ENCODE peak calls at places on chromosomes 1 and 21, in eight cellular contexts. One of them, this sample, is unnamed.

GRCh38 chr1:20361805-20362381 is 71.2 kb downstream of the VWA5B1 start:
- DNase-seq in B cell: no peak
- DNase-seq in colonic mucosa: peak; percentile 75
- DNase-seq in neural crest cell: peak; percentile 81
- DNase-seq in lung: peak; percentile 51
- DNase-seq in OCI-LY7: peak; percentile 65
- DNase-seq in cardiac fibroblast: peak; percentile 62
- DNase-seq in astrocyte: no peak
- DNase-seq in this sample: peak; percentile 30

GRCh38 chr1:159923203-159924024 is 1.9 kb downstream of the TAGLN2 start:
- DNase-seq in lung: peak; percentile 89
- DNase-seq in neural crest cell: no peak
- DNase-seq in OCI-LY7: peak; percentile 75
- DNase-seq in astrocyte: peak; percentile 85
- DNase-seq in colonic mucosa: peak; percentile 94
- DNase-seq in B cell: peak; percentile 94
- DNase-seq in cardiac fibroblast: peak; percentile 95
- DNase-seq in this sample: peak; percentile 88

GRCh38 chr1:43331688-43332087 is 5.9 kb upstream of the MPL start:
- DNase-seq in astrocyte: no peak
- DNase-seq in colonic mucosa: no peak
- DNase-seq in lung: no peak
- DNase-seq in B cell: no peak
- DNase-seq in OCI-LY7: no peak
- DNase-seq in neural crest cell: no peak
- DNase-seq in cardiac fibroblast: no peak
- DNase-seq in this sample: no peak

GRCh38 chr1:171741872-171742576 is at the start of gene VAMP4:
- DNase-seq in colonic mucosa: peak; percentile 90
- DNase-seq in OCI-LY7: peak; percentile 90
- DNase-seq in B cell: peak; percentile 83
- DNase-seq in astrocyte: peak; percentile 75
- DNase-seq in neural crest cell: peak; percentile 70
- DNase-seq in lung: peak; percentile 88
- DNase-seq in cardiac fibroblast: peak; percentile 87
- DNase-seq in this sample: peak; percentile 83

GRCh38 chr1:170277985-170278384 is 132.2 kb downstream of the NTMT2 start:
- DNase-seq in lung: no peak
- DNase-seq in colonic mucosa: no peak
- DNase-seq in cardiac fibroblast: no peak
- DNase-seq in neural crest cell: no peak
- DNase-seq in astrocyte: no peak
- DNase-seq in OCI-LY7: no peak
- DNase-seq in B cell: no peak
- DNase-seq in this sample: no peak

GRCh38 chr1:10958614-10959013 is 53.8 kb upstream of the TARDBP start:
- DNase-seq in astrocyte: no peak
- DNase-seq in cardiac fibroblast: no peak
- DNase-seq in lung: no peak
- DNase-seq in OCI-LY7: no peak
- DNase-seq in B cell: no peak
- DNase-seq in neural crest cell: no peak
- DNase-seq in colonic mucosa: no peak
- DNase-seq in this sample: no peak

GRCh38 chr21:45525153-45525909 is 16.9 kb downstream of the SLC19A1 start:
- DNase-seq in colonic mucosa: peak; percentile 81
- DNase-seq in lung: no peak
- DNase-seq in astrocyte: no peak
- DNase-seq in neural crest cell: no peak
- DNase-seq in OCI-LY7: no peak
- DNase-seq in B cell: no peak
- DNase-seq in cardiac fibroblast: no peak
- DNase-seq in this sample: no peak

GRCh38 chr21:44874240-44874496 is 678 bp upstream of the PTTG1IP start:
- DNase-seq in cardiac fibroblast: no peak
- DNase-seq in neural crest cell: no peak
- DNase-seq in colonic mucosa: no peak
- DNase-seq in B cell: no peak
- DNase-seq in astrocyte: no peak
- DNase-seq in lung: no peak
- DNase-seq in OCI-LY7: no peak
- DNase-seq in this sample: no peak

GRCh38 chr1:8864713-8865397 is 13.6 kb downstream of the ENO1 start:
- DNase-seq in cardiac fibroblast: no peak
- DNase-seq in lung: no peak
- DNase-seq in colonic mucosa: no peak
- DNase-seq in OCI-LY7: no peak
- DNase-seq in astrocyte: no peak
- DNase-seq in neural crest cell: no peak
- DNase-seq in B cell: no peak
- DNase-seq in this sample: no peak

GRCh38 chr1:8863712-8864324 is 14.7 kb downstream of the ENO1 start:
- DNase-seq in OCI-LY7: no peak
- DNase-seq in B cell: no peak
- DNase-seq in neural crest cell: no peak
- DNase-seq in astrocyte: no peak
- DNase-seq in colonic mucosa: no peak
- DNase-seq in lung: no peak
- DNase-seq in cardiac fibroblast: no peak
- DNase-seq in this sample: no peak

GRCh38 chr1:8863138-8863537 is 15.3 kb downstream of the ENO1 start:
- DNase-seq in lung: no peak
- DNase-seq in OCI-LY7: no peak
- DNase-seq in cardiac fibroblast: no peak
- DNase-seq in neural crest cell: no peak
- DNase-seq in astrocyte: no peak
- DNase-seq in colonic mucosa: no peak
- DNase-seq in B cell: no peak
- DNase-seq in this sample: no peak

GRCh38 chr1:8860738-8861516 is 17.6 kb downstream of the ENO1 start:
- DNase-seq in lung: no peak
- DNase-seq in neural crest cell: no peak
- DNase-seq in cardiac fibroblast: no peak
- DNase-seq in OCI-LY7: no peak
- DNase-seq in colonic mucosa: no peak
- DNase-seq in astrocyte: no peak
- DNase-seq in B cell: no peak
- DNase-seq in this sample: no peak

DNA sequence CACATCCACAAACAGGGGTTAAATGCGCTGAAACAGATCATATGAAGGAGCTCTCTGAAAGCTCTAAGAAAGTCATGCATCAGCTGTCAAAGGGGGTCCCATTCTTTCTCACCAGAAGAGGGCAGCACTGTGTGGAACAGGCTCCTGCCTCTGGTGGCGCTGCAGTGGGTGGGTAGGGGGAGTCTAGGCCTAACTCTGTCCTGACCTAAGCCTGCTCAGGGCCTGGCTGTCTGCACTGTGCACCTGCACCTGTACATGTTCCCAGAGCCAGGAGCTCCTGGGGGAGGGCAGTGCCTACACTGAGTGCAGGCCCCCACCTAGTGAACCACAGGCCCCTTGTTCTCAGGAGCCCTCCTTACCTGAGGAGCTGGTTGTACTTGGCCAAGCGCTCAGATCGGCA is 16.0 kb downstream of the ENO1 start:
- DNase-seq in B cell: no peak
- DNase-seq in neural crest cell: peak; percentile 60
- DNase-seq in lung: no peak
- DNase-seq in astrocyte: no peak
- DNase-seq in OCI-LY7: peak; percentile 57
- DNase-seq in cardiac fibroblast: no peak
- DNase-seq in colonic mucosa: no peak
- DNase-seq in this sample: no peak
- TF ChIP-seq CTCF in B cell: peak; percentile 67
- TF ChIP-seq CTCF in neural crest cell: peak; percentile 69
- TF ChIP-seq CTCF in lung: no peak
- TF ChIP-seq CTCF in astrocyte: peak; percentile 59
- TF ChIP-seq CTCF in OCI-LY7: peak; percentile 87
- TF ChIP-seq CTCF in cardiac fibroblast: peak; percentile 63
- TF ChIP-seq CTCF in colonic mucosa: peak; percentile 24
- TF ChIP-seq CTCF in this sample: peak; percentile 67

GRCh38 chr1:53763461-53763860 is 24.5 kb upstream of the GLIS1 start:
- DNase-seq in colonic mucosa: no peak
- DNase-seq in lung: no peak
- DNase-seq in OCI-LY7: no peak
- DNase-seq in B cell: no peak
- DNase-seq in cardiac fibroblast: no peak
- DNase-seq in astrocyte: no peak
- DNase-seq in neural crest cell: no peak
- DNase-seq in this sample: no peak
- TF ChIP-seq CTCF in colonic mucosa: no peak
- TF ChIP-seq CTCF in lung: no peak
- TF ChIP-seq CTCF in OCI-LY7: peak; percentile 23
- TF ChIP-seq CTCF in B cell: no peak
- TF ChIP-seq CTCF in cardiac fibroblast: no peak
- TF ChIP-seq CTCF in astrocyte: no peak
- TF ChIP-seq CTCF in neural crest cell: no peak
- TF ChIP-seq CTCF in this sample: peak; percentile 29

GRCh38 chr1:180946056-180946455 is 33.4 kb downstream of the KIAA1614 start:
- DNase-seq in B cell: no peak
- DNase-seq in astrocyte: no peak
- DNase-seq in neural crest cell: no peak
- DNase-seq in colonic mucosa: no peak
- DNase-seq in cardiac fibroblast: no peak
- DNase-seq in lung: no peak
- DNase-seq in OCI-LY7: no peak
- DNase-seq in this sample: no peak

GRCh38 chr1:180945551-180945950 is 32.9 kb downstream of the KIAA1614 start:
- DNase-seq in cardiac fibroblast: no peak
- DNase-seq in OCI-LY7: no peak
- DNase-seq in B cell: no peak
- DNase-seq in lung: no peak
- DNase-seq in astrocyte: no peak
- DNase-seq in neural crest cell: no peak
- DNase-seq in colonic mucosa: no peak
- DNase-seq in this sample: no peak

GRCh38 chr1:180947901-180948311 is 35.2 kb downstream of the KIAA1614 start:
- DNase-seq in lung: no peak
- DNase-seq in B cell: no peak
- DNase-seq in colonic mucosa: no peak
- DNase-seq in astrocyte: no peak
- DNase-seq in cardiac fibroblast: no peak
- DNase-seq in OCI-LY7: no peak
- DNase-seq in neural crest cell: no peak
- DNase-seq in this sample: no peak

GRCh38 chr1:180948357-180948756 is 35.7 kb downstream of the KIAA1614 start:
- DNase-seq in OCI-LY7: no peak
- DNase-seq in B cell: no peak
- DNase-seq in colonic mucosa: no peak
- DNase-seq in lung: no peak
- DNase-seq in neural crest cell: no peak
- DNase-seq in astrocyte: no peak
- DNase-seq in cardiac fibroblast: no peak
- DNase-seq in this sample: peak; percentile 49

DNA sequence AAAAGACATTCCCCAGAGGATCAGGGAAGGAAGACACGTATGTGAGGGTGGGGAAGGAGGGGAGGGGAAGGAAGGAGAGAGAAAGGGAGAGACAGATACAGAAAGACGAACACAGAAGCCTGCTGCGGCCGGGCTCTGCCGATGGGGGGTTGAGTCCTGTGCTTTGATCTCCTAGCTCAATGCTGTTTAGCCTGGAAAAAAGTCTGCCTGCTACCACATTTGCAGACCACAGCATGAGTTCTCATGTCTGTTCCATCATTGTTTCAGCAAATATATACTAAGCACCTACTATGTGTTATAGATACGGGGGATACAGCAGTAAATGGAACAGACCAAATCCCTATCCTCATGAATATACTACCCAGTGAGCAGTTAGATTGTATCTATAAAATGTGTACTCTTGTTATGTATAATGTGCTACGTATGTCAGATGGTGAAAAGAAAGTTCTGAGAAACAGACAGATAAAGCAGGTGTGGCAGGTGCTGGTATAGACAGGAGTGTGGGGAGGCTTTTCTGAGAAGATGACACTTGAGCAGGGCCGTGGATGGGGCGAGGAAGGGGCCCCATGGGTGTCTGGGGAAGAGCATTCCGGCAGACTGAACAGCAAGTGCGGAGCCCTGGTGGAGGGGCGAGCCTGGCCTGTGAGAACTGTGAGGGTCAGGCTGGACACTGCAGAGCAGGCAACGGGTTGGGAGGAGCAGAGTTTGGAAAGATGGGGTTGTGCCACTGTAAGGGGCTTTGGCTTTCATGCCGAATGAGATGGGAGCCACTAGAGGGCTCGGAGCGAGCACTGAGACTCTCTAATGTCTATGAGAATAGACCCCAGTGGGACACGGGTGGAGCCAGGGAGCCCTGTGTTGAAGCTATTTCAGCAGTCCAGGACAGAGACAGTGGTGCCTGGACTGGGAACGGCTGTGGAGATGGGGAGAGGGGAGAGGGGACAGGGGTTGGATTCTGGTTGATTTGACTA is 34.1 kb downstream of the KIAA1614 start:
- DNase-seq in neural crest cell: no peak
- DNase-seq in B cell: no peak
- DNase-seq in cardiac fibroblast: no peak
- DNase-seq in OCI-LY7: no peak
- DNase-seq in lung: no peak
- DNase-seq in colonic mucosa: no peak
- DNase-seq in astrocyte: no peak
- DNase-seq in this sample: no peak
- TF ChIP-seq CTCF in neural crest cell: no peak
- TF ChIP-seq CTCF in B cell: no peak
- TF ChIP-seq CTCF in cardiac fibroblast: no peak
- TF ChIP-seq CTCF in OCI-LY7: no peak
- TF ChIP-seq CTCF in lung: no peak
- TF ChIP-seq CTCF in colonic mucosa: no peak
- TF ChIP-seq CTCF in astrocyte: no peak
- TF ChIP-seq CTCF in this sample: no peak

GRCh38 chr1:196738730-196739129 is 35.9 kb upstream of the CFHR3 start:
- DNase-seq in neural crest cell: no peak
- DNase-seq in cardiac fibroblast: no peak
- DNase-seq in B cell: no peak
- DNase-seq in OCI-LY7: no peak
- DNase-seq in colonic mucosa: no peak
- DNase-seq in astrocyte: no peak
- DNase-seq in lung: no peak
- DNase-seq in this sample: no peak

GRCh38 chr1:196734460-196734859 is 40.2 kb upstream of the CFHR3 start:
- DNase-seq in neural crest cell: no peak
- DNase-seq in B cell: no peak
- DNase-seq in colonic mucosa: no peak
- DNase-seq in OCI-LY7: no peak
- DNase-seq in lung: no peak
- DNase-seq in astrocyte: no peak
- DNase-seq in cardiac fibroblast: no peak
- DNase-seq in this sample: no peak

GRCh38 chr1:196733091-196733970 is 41.3 kb upstream of the CFHR3 start:
- DNase-seq in neural crest cell: no peak
- DNase-seq in OCI-LY7: no peak
- DNase-seq in cardiac fibroblast: peak; percentile 32
- DNase-seq in astrocyte: no peak
- DNase-seq in B cell: no peak
- DNase-seq in lung: no peak
- DNase-seq in colonic mucosa: no peak
- DNase-seq in this sample: peak; percentile 10

GRCh38 chr1:196732526-196732925 is 42.1 kb upstream of the CFHR3 start:
- DNase-seq in OCI-LY7: no peak
- DNase-seq in cardiac fibroblast: no peak
- DNase-seq in lung: no peak
- DNase-seq in colonic mucosa: no peak
- DNase-seq in astrocyte: no peak
- DNase-seq in B cell: no peak
- DNase-seq in neural crest cell: no peak
- DNase-seq in this sample: no peak

DNA sequence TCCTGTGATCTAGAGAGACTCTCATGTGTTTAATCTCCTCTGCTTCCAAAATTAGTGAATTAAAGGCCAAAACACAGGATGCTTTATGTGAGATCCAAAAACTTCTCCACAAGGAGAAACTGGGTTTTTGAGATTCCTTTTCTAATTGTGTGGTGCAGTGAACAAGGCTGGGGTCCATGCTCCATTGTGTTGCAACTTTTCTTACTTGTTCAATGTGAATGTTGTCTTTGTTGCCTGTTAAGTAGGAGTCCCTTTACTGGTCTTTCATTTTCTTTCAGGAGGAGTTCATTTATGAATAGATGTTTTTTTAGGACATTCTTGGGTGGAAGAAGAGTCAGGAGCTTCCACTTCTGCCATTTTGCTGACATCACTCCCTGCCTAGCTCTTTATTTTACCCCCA is 40.6 kb upstream of the CFHR3 start:
- DNase-seq in B cell: no peak
- DNase-seq in lung: no peak
- DNase-seq in colonic mucosa: no peak
- DNase-seq in neural crest cell: no peak
- DNase-seq in OCI-LY7: no peak
- DNase-seq in cardiac fibroblast: no peak
- DNase-seq in astrocyte: no peak
- DNase-seq in this sample: no peak
- TF ChIP-seq CTCF in B cell: no peak
- TF ChIP-seq CTCF in lung: no peak
- TF ChIP-seq CTCF in colonic mucosa: no peak
- TF ChIP-seq CTCF in neural crest cell: no peak
- TF ChIP-seq CTCF in OCI-LY7: no peak
- TF ChIP-seq CTCF in cardiac fibroblast: no peak
- TF ChIP-seq CTCF in astrocyte: no peak
- TF ChIP-seq CTCF in this sample: no peak

This sample was measured in fibroblast of villous mesenchyme.